ENCODE peak calls at places on chromosomes 7 and 10, in ten cellular contexts. One of them, this sample, is unnamed.

GRCh38 chr10:61284222-61284890 is 168.8 kb downstream of the TMEM26 start:
- DNase-seq in spleen: no peak
- DNase-seq in AG10803: peak
- DNase-seq in CD4-positive, CD25-positive, alpha-beta regulatory T cell: no peak
- DNase-seq in CD4-positive, alpha-beta memory T cell: peak
- DNase-seq in fibroblast of pulmonary artery: peak
- DNase-seq in neural progenitor cell: peak
- DNase-seq in HFF-Myc: peak
- DNase-seq in skeletal muscle cell: no peak
- DNase-seq in breast epithelium: no peak
- DNase-seq in this sample: no peak

GRCh38 chr10:49645417-49646255 is 31.8 kb downstream of the CHAT start:
- DNase-seq in spleen: peak
- DNase-seq in AG10803: no peak
- DNase-seq in CD4-positive, CD25-positive, alpha-beta regulatory T cell: no peak
- DNase-seq in CD4-positive, alpha-beta memory T cell: no peak
- DNase-seq in fibroblast of pulmonary artery: no peak
- DNase-seq in neural progenitor cell: peak
- DNase-seq in HFF-Myc: no peak
- DNase-seq in skeletal muscle cell: no peak
- DNase-seq in breast epithelium: no peak
- DNase-seq in this sample: no peak

GRCh38 chr10:122172311-122173008 is 98.6 kb upstream of the BTBD16 start:
- DNase-seq in spleen: no peak
- DNase-seq in AG10803: no peak
- DNase-seq in CD4-positive, CD25-positive, alpha-beta regulatory T cell: no peak
- DNase-seq in CD4-positive, alpha-beta memory T cell: no peak
- DNase-seq in fibroblast of pulmonary artery: no peak
- DNase-seq in neural progenitor cell: peak
- DNase-seq in HFF-Myc: no peak
- DNase-seq in skeletal muscle cell: no peak
- DNase-seq in breast epithelium: no peak
- DNase-seq in this sample: no peak

GRCh38 chr7:105132335-105132734 is 118.3 kb downstream of the KMT2E start:
- DNase-seq in spleen: no peak
- DNase-seq in AG10803: no peak
- DNase-seq in CD4-positive, CD25-positive, alpha-beta regulatory T cell: no peak
- DNase-seq in CD4-positive, alpha-beta memory T cell: no peak
- DNase-seq in fibroblast of pulmonary artery: no peak
- DNase-seq in neural progenitor cell: no peak
- DNase-seq in HFF-Myc: no peak
- DNase-seq in skeletal muscle cell: no peak
- DNase-seq in breast epithelium: no peak
- DNase-seq in this sample: no peak

GRCh38 chr7:83484266-83484665 is 164.7 kb downstream of the SEMA3E start:
- DNase-seq in spleen: no peak
- DNase-seq in AG10803: no peak
- DNase-seq in CD4-positive, CD25-positive, alpha-beta regulatory T cell: no peak
- DNase-seq in CD4-positive, alpha-beta memory T cell: no peak
- DNase-seq in fibroblast of pulmonary artery: no peak
- DNase-seq in neural progenitor cell: no peak
- DNase-seq in HFF-Myc: no peak
- DNase-seq in skeletal muscle cell: no peak
- DNase-seq in breast epithelium: no peak
- DNase-seq in this sample: no peak

GRCh38 chr7:42915356-42915755 is 3.5 kb upstream of the C7orf25 start:
- DNase-seq in spleen: no peak
- DNase-seq in AG10803: peak
- DNase-seq in CD4-positive, CD25-positive, alpha-beta regulatory T cell: no peak
- DNase-seq in CD4-positive, alpha-beta memory T cell: no peak
- DNase-seq in fibroblast of pulmonary artery: peak
- DNase-seq in neural progenitor cell: no peak
- DNase-seq in HFF-Myc: no peak
- DNase-seq in skeletal muscle cell: no peak
- DNase-seq in breast epithelium: no peak
- DNase-seq in this sample: no peak

GRCh38 chr7:133352430-133352829 is 99.6 kb downstream of the EXOC4 start:
- DNase-seq in spleen: no peak
- DNase-seq in AG10803: no peak
- DNase-seq in CD4-positive, CD25-positive, alpha-beta regulatory T cell: no peak
- DNase-seq in CD4-positive, alpha-beta memory T cell: no peak
- DNase-seq in fibroblast of pulmonary artery: no peak
- DNase-seq in neural progenitor cell: no peak
- DNase-seq in HFF-Myc: no peak
- DNase-seq in skeletal muscle cell: no peak
- DNase-seq in breast epithelium: no peak
- DNase-seq in this sample: no peak

GRCh38 chr7:107946881-107947280 is 55.9 kb downstream of the DLD start:
- DNase-seq in spleen: no peak
- DNase-seq in AG10803: no peak
- DNase-seq in CD4-positive, CD25-positive, alpha-beta regulatory T cell: no peak
- DNase-seq in CD4-positive, alpha-beta memory T cell: no peak
- DNase-seq in fibroblast of pulmonary artery: no peak
- DNase-seq in neural progenitor cell: no peak
- DNase-seq in HFF-Myc: no peak
- DNase-seq in skeletal muscle cell: no peak
- DNase-seq in breast epithelium: no peak
- DNase-seq in this sample: no peak

GRCh38 chr10:35540296-35541164 is 64.6 kb upstream of the GJD4 start:
- DNase-seq in spleen: no peak
- DNase-seq in AG10803: peak
- DNase-seq in CD4-positive, CD25-positive, alpha-beta regulatory T cell: no peak
- DNase-seq in CD4-positive, alpha-beta memory T cell: no peak
- DNase-seq in fibroblast of pulmonary artery: peak
- DNase-seq in neural progenitor cell: no peak
- DNase-seq in HFF-Myc: no peak
- DNase-seq in skeletal muscle cell: no peak
- DNase-seq in breast epithelium: no peak
- DNase-seq in this sample: no peak

GRCh38 chr10:117240730-117241529 is at the start of gene SLC18A2:
- DNase-seq in spleen: no peak
- DNase-seq in AG10803: no peak
- DNase-seq in CD4-positive, CD25-positive, alpha-beta regulatory T cell: no peak
- DNase-seq in CD4-positive, alpha-beta memory T cell: no peak
- DNase-seq in fibroblast of pulmonary artery: no peak
- DNase-seq in neural progenitor cell: peak
- DNase-seq in HFF-Myc: no peak
- DNase-seq in skeletal muscle cell: no peak
- DNase-seq in breast epithelium: no peak
- DNase-seq in this sample: no peak

GRCh38 chr10:43086321-43086942 is 9.6 kb downstream of the RET start:
- DNase-seq in spleen: no peak
- DNase-seq in AG10803: no peak
- DNase-seq in CD4-positive, CD25-positive, alpha-beta regulatory T cell: no peak
- DNase-seq in CD4-positive, alpha-beta memory T cell: no peak
- DNase-seq in fibroblast of pulmonary artery: no peak
- DNase-seq in neural progenitor cell: no peak
- DNase-seq in HFF-Myc: no peak
- DNase-seq in skeletal muscle cell: no peak
- DNase-seq in breast epithelium: no peak
- DNase-seq in this sample: no peak

GRCh38 chr10:71850021-71850744 is 868 bp downstream of the PSAP start:
- DNase-seq in spleen: peak
- DNase-seq in AG10803: no peak
- DNase-seq in CD4-positive, CD25-positive, alpha-beta regulatory T cell: no peak
- DNase-seq in CD4-positive, alpha-beta memory T cell: no peak
- DNase-seq in fibroblast of pulmonary artery: no peak
- DNase-seq in neural progenitor cell: no peak
- DNase-seq in HFF-Myc: no peak
- DNase-seq in skeletal muscle cell: no peak
- DNase-seq in breast epithelium: no peak
- DNase-seq in this sample: no peak

GRCh38 chr10:71847418-71847817 is 3.6 kb downstream of the PSAP start:
- DNase-seq in spleen: peak
- DNase-seq in AG10803: no peak
- DNase-seq in CD4-positive, CD25-positive, alpha-beta regulatory T cell: no peak
- DNase-seq in CD4-positive, alpha-beta memory T cell: no peak
- DNase-seq in fibroblast of pulmonary artery: no peak
- DNase-seq in neural progenitor cell: no peak
- DNase-seq in HFF-Myc: no peak
- DNase-seq in skeletal muscle cell: no peak
- DNase-seq in breast epithelium: no peak
- DNase-seq in this sample: no peak

GRCh38 chr10:71846816-71847215 is 4.2 kb downstream of the PSAP start:
- DNase-seq in spleen: no peak
- DNase-seq in AG10803: no peak
- DNase-seq in CD4-positive, CD25-positive, alpha-beta regulatory T cell: no peak
- DNase-seq in CD4-positive, alpha-beta memory T cell: no peak
- DNase-seq in fibroblast of pulmonary artery: no peak
- DNase-seq in neural progenitor cell: no peak
- DNase-seq in HFF-Myc: no peak
- DNase-seq in skeletal muscle cell: no peak
- DNase-seq in breast epithelium: no peak
- DNase-seq in this sample: no peak

GRCh38 chr10:71849461-71849908 is 1.6 kb downstream of the PSAP start:
- DNase-seq in spleen: peak
- DNase-seq in AG10803: no peak
- DNase-seq in CD4-positive, CD25-positive, alpha-beta regulatory T cell: no peak
- DNase-seq in CD4-positive, alpha-beta memory T cell: no peak
- DNase-seq in fibroblast of pulmonary artery: no peak
- DNase-seq in neural progenitor cell: no peak
- DNase-seq in HFF-Myc: no peak
- DNase-seq in skeletal muscle cell: no peak
- DNase-seq in breast epithelium: no peak
- DNase-seq in this sample: no peak

DNA sequence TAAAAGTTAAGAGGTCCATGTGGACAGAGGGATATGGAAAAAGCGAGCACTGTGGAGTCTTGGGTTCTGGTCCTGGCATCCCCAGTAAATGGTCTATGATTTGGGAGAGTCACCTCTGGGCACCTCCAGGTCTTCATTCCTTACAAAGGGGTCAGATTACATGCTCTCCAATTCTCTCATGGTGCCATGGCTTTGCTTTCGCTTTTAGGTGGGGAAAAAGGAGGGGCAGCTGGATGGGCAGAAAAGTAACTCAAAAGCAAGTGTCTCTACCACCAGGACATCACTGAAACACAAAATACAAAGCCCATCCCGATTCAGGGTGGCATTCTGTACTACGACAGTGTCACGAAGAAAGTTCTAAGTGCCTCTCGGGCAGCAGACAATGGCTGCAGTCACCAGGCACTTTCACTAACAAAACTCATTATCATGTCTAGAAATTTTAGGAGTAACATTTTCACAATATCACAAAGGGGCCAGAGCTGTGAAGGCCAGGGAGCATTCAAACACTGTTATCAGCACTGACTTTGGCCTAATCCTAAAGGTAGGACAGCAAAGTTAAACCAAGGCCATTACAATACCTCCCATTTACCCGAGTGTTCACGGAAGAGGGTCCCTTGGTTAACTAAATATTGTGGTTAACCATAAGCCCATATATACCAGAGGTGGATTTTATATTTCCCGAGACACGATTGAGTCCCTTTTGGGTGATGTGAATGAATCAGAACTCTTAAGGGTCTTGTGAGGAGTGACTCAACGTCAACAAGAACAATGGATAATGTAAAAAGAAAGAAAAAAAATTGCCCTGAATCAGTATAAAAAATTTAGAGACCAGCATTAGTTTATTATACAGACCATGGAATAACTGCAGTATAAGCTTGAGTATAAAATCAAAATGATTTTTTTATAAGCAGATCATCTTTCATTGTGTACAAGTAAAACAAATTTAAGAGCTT is 2.5 kb downstream of the PSAP start:
- DNase-seq in spleen: peak
- DNase-seq in AG10803: no peak
- DNase-seq in CD4-positive, CD25-positive, alpha-beta regulatory T cell: no peak
- DNase-seq in CD4-positive, alpha-beta memory T cell: no peak
- DNase-seq in fibroblast of pulmonary artery: peak
- DNase-seq in neural progenitor cell: no peak
- DNase-seq in HFF-Myc: no peak
- DNase-seq in skeletal muscle cell: no peak
- DNase-seq in breast epithelium: no peak
- DNase-seq in this sample: no peak
- H3K4me3 ChIP-seq in spleen: peak
- H3K4me3 ChIP-seq in AG10803: no peak
- H3K4me3 ChIP-seq in CD4-positive, CD25-positive, alpha-beta regulatory T cell: peak
- H3K4me3 ChIP-seq in CD4-positive, alpha-beta memory T cell: no peak
- H3K4me3 ChIP-seq in fibroblast of pulmonary artery: peak
- H3K4me3 ChIP-seq in neural progenitor cell: no peak
- H3K4me3 ChIP-seq in HFF-Myc: no peak
- H3K4me3 ChIP-seq in skeletal muscle cell: no peak
- H3K4me3 ChIP-seq in breast epithelium: peak
- H3K4me3 ChIP-seq in this sample: no peak

DNA sequence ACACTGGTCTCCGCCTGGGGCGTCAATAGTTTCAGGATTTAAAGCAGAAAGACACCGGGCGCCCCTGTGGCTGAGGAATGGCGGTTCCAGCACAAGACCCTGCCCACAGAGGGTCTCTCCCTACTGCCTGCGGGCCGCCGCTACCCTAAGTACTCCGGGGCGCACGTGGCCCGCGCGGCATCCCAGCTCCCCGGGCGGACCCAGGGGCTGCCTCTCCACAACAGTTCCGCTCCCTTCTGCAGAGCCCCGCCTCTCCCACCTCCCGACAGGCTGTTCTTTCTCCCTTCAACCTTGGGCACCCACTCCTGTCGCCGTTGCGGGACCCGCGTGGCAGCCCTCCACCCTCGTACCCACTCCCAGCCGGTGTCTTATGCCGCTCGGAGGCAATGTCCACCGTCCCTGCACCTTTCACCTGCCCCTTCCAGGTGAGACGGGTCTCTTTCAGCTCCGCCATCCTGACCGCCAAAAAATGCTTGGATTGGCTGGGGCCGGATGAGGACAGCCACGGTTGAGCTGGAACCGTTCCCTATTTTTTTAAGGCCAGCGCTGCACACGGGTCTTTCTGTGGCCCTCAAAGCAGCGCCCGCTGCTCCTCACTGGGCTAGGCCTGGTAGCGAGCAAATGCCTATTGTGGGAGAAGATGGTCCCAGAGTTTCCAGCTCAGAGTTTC is 1.6 kb upstream of the NKX2-3 start:
- DNase-seq in spleen: no peak
- DNase-seq in AG10803: no peak
- DNase-seq in CD4-positive, CD25-positive, alpha-beta regulatory T cell: no peak
- DNase-seq in CD4-positive, alpha-beta memory T cell: no peak
- DNase-seq in fibroblast of pulmonary artery: no peak
- DNase-seq in neural progenitor cell: peak
- DNase-seq in HFF-Myc: no peak
- DNase-seq in skeletal muscle cell: no peak
- DNase-seq in breast epithelium: no peak
- DNase-seq in this sample: no peak
- H3K4me3 ChIP-seq in spleen: peak
- H3K4me3 ChIP-seq in AG10803: no peak
- H3K4me3 ChIP-seq in CD4-positive, CD25-positive, alpha-beta regulatory T cell: no peak
- H3K4me3 ChIP-seq in CD4-positive, alpha-beta memory T cell: no peak
- H3K4me3 ChIP-seq in fibroblast of pulmonary artery: no peak
- H3K4me3 ChIP-seq in neural progenitor cell: no peak
- H3K4me3 ChIP-seq in HFF-Myc: no peak
- H3K4me3 ChIP-seq in skeletal muscle cell: no peak
- H3K4me3 ChIP-seq in breast epithelium: peak
- H3K4me3 ChIP-seq in this sample: no peak

GRCh38 chr10:101839421-101840063 is 4.1 kb downstream of the KCNIP2 start:
- DNase-seq in spleen: peak
- DNase-seq in AG10803: no peak
- DNase-seq in CD4-positive, CD25-positive, alpha-beta regulatory T cell: peak
- DNase-seq in CD4-positive, alpha-beta memory T cell: peak
- DNase-seq in fibroblast of pulmonary artery: peak
- DNase-seq in neural progenitor cell: peak
- DNase-seq in HFF-Myc: no peak
- DNase-seq in skeletal muscle cell: no peak
- DNase-seq in breast epithelium: no peak
- DNase-seq in this sample: no peak
- H3K4me3 ChIP-seq in spleen: peak
- H3K4me3 ChIP-seq in AG10803: no peak
- H3K4me3 ChIP-seq in CD4-positive, CD25-positive, alpha-beta regulatory T cell: peak
- H3K4me3 ChIP-seq in CD4-positive, alpha-beta memory T cell: peak
- H3K4me3 ChIP-seq in fibroblast of pulmonary artery: peak
- H3K4me3 ChIP-seq in neural progenitor cell: peak
- H3K4me3 ChIP-seq in HFF-Myc: peak
- H3K4me3 ChIP-seq in skeletal muscle cell: peak
- H3K4me3 ChIP-seq in breast epithelium: peak
- H3K4me3 ChIP-seq in this sample: no peak

GRCh38 chr7:101784275-101785127 is 32.9 kb upstream of the CUX1 start:
- DNase-seq in spleen: no peak
- DNase-seq in AG10803: peak
- DNase-seq in CD4-positive, CD25-positive, alpha-beta regulatory T cell: no peak
- DNase-seq in CD4-positive, alpha-beta memory T cell: no peak
- DNase-seq in fibroblast of pulmonary artery: peak
- DNase-seq in neural progenitor cell: no peak
- DNase-seq in HFF-Myc: no peak
- DNase-seq in skeletal muscle cell: peak
- DNase-seq in breast epithelium: no peak
- DNase-seq in this sample: no peak
- H3K4me3 ChIP-seq in spleen: no peak
- H3K4me3 ChIP-seq in AG10803: no peak
- H3K4me3 ChIP-seq in CD4-positive, CD25-positive, alpha-beta regulatory T cell: no peak
- H3K4me3 ChIP-seq in CD4-positive, alpha-beta memory T cell: no peak
- H3K4me3 ChIP-seq in fibroblast of pulmonary artery: no peak
- H3K4me3 ChIP-seq in neural progenitor cell: no peak
- H3K4me3 ChIP-seq in HFF-Myc: no peak
- H3K4me3 ChIP-seq in skeletal muscle cell: no peak
- H3K4me3 ChIP-seq in breast epithelium: no peak
- H3K4me3 ChIP-seq in this sample: no peak